ENCODE peak calls at places on chromosomes 2 and 18, in eight cellular contexts. Q is EH; L is midbrain; N is nucleus accumbens; F is H54; W is CD8-positive, alpha-beta memory T cell; R is NCI-H510A; Z is RKO. J is an unnamed sample.

GRCh38 chr2:154556607-154557006 is 141.9 kb upstream of the KCNJ3 start:
- DNase-seq in L (no peak), R (no peak), F (no peak), N (no peak), Z (no peak), W (no peak), Q (no peak), J (no peak)

GRCh38 chr18:60146220-60146960 is 226.2 kb downstream of the MC4R start:
- DNase-seq in N (no peak), W (no peak), Q (no peak), R (no peak), L (no peak), Z (no peak), F (no peak), J (no peak)

GRCh38 chr2:23387221-23387550 is 2.2 kb downstream of the KLHL29 start:
- DNase-seq in R (no peak), Z (no peak), F (no peak), L (no peak), Q (no peak), W (no peak), N (no peak), J (no peak)

GRCh38 chr2:229780856-229781773 is 66.8 kb upstream of the DNER start:
- DNase-seq in N (no peak), Q (peak), Z (peak), F (peak), R (no peak), W (no peak), L (peak), J (peak)

GRCh38 chr2:1847846-1848598 is 103.7 kb upstream of the PXDN start:
- DNase-seq in W (no peak), F (no peak), R (no peak), N (no peak), L (no peak), Q (no peak), Z (no peak), J (no peak)

GRCh38 chr2:109410021-109410815 is 203.5 kb downstream of the SEPTIN10 start:
- DNase-seq in L (no peak), W (no peak), R (no peak), Z (no peak), N (no peak), F (no peak), Q (peak), J (peak)

GRCh38 chr2:19140463-19141208 is 217.8 kb downstream of the OSR1 start:
- DNase-seq in Q (peak), N (no peak), F (peak), R (peak), W (no peak), L (no peak), Z (no peak), J (no peak)

GRCh38 chr2:91839904-91840868 is 3031.0 kb upstream of the TEKT4 start:
- DNase-seq in Z (no peak), R (no peak), L (no peak), Q (no peak), F (no peak), N (no peak), W (no peak), J (no peak)

GRCh38 chr2:150612957-150613710 is 125.7 kb upstream of the RND3 start:
- DNase-seq in R (no peak), Q (peak), L (no peak), W (no peak), Z (no peak), F (no peak), N (no peak), J (no peak)

GRCh38 chr2:186518945-186519344 is 32.9 kb downstream of the ZC3H15 start:
- DNase-seq in Z (no peak), Q (peak), R (no peak), N (no peak), L (no peak), F (no peak), W (no peak), J (no peak)

GRCh38 chr2:21356857-21357255 is 233.1 kb downstream of the TDRD15 start:
- DNase-seq in W (no peak), Z (no peak), L (no peak), Q (no peak), N (no peak), F (no peak), R (no peak), J (no peak)

GRCh38 chr2:32250290-32250689 is 14.4 kb downstream of the NLRC4 start:
- DNase-seq in N (no peak), L (no peak), F (no peak), R (no peak), Z (no peak), Q (no peak), W (no peak), J (no peak)

GRCh38 chr18:70499218-70499691 is 210.4 kb downstream of the SOCS6 start:
- DNase-seq in F (no peak), W (no peak), Q (no peak), R (no peak), Z (no peak), N (no peak), L (no peak), J (no peak)